ENCODE peak calls at places on chromosomes 5 and 9, in six cellular contexts. One of them, this sample, is unnamed.

GRCh38 chr5:177271113-177271512 is 32.4 kb downstream of the RAB24 start:
- DNase-seq in activated CD8-positive, alpha-beta T cell treated with anti-CD3 and anti-CD28 coated beads for 36 hours: no peak
- DNase-seq in epithelial cell of esophagus: no peak
- DNase-seq in M059J: no peak
- DNase-seq in aorta: no peak
- DNase-seq in AG20443: no peak
- DNase-seq in this sample: no peak

GRCh38 chr5:395156-395920 is 47.6 kb upstream of the EXOC3 start:
- DNase-seq in activated CD8-positive, alpha-beta T cell treated with anti-CD3 and anti-CD28 coated beads for 36 hours: no peak
- DNase-seq in epithelial cell of esophagus: no peak
- DNase-seq in M059J: peak
- DNase-seq in aorta: peak
- DNase-seq in AG20443: peak
- DNase-seq in this sample: no peak

GRCh38 chr9:5042661-5043178 is 57.6 kb downstream of the JAK2 start:
- DNase-seq in activated CD8-positive, alpha-beta T cell treated with anti-CD3 and anti-CD28 coated beads for 36 hours: no peak
- DNase-seq in epithelial cell of esophagus: no peak
- DNase-seq in M059J: no peak
- DNase-seq in aorta: no peak
- DNase-seq in AG20443: peak
- DNase-seq in this sample: no peak

GRCh38 chr5:173123416-173123815 is 20.9 kb upstream of the BNIP1 start:
- DNase-seq in activated CD8-positive, alpha-beta T cell treated with anti-CD3 and anti-CD28 coated beads for 36 hours: no peak
- DNase-seq in epithelial cell of esophagus: peak
- DNase-seq in M059J: peak
- DNase-seq in aorta: no peak
- DNase-seq in AG20443: peak
- DNase-seq in this sample: peak

GRCh38 chr5:135013947-135014570 is 20.0 kb downstream of the PITX1 start:
- DNase-seq in activated CD8-positive, alpha-beta T cell treated with anti-CD3 and anti-CD28 coated beads for 36 hours: no peak
- DNase-seq in epithelial cell of esophagus: no peak
- DNase-seq in M059J: no peak
- DNase-seq in aorta: peak
- DNase-seq in AG20443: no peak
- DNase-seq in this sample: no peak

GRCh38 chr5:14663734-14664269 is 716 bp upstream of the OTULIN start:
- DNase-seq in activated CD8-positive, alpha-beta T cell treated with anti-CD3 and anti-CD28 coated beads for 36 hours: peak
- DNase-seq in epithelial cell of esophagus: no peak
- DNase-seq in M059J: peak
- DNase-seq in aorta: peak
- DNase-seq in AG20443: peak
- DNase-seq in this sample: no peak

GRCh38 chr5:109692011-109692410 is 2.3 kb downstream of the MAN2A1 start:
- DNase-seq in activated CD8-positive, alpha-beta T cell treated with anti-CD3 and anti-CD28 coated beads for 36 hours: peak
- DNase-seq in epithelial cell of esophagus: peak
- DNase-seq in M059J: no peak
- DNase-seq in aorta: no peak
- DNase-seq in AG20443: peak
- DNase-seq in this sample: peak

GRCh38 chr5:84149094-84149493 is 235.6 kb downstream of the EDIL3 start:
- DNase-seq in activated CD8-positive, alpha-beta T cell treated with anti-CD3 and anti-CD28 coated beads for 36 hours: no peak
- DNase-seq in epithelial cell of esophagus: no peak
- DNase-seq in M059J: no peak
- DNase-seq in aorta: no peak
- DNase-seq in AG20443: no peak
- DNase-seq in this sample: peak

GRCh38 chr5:174325441-174325840 is 279.9 kb downstream of the NSG2 start:
- DNase-seq in activated CD8-positive, alpha-beta T cell treated with anti-CD3 and anti-CD28 coated beads for 36 hours: no peak
- DNase-seq in epithelial cell of esophagus: no peak
- DNase-seq in M059J: no peak
- DNase-seq in aorta: no peak
- DNase-seq in AG20443: no peak
- DNase-seq in this sample: no peak

GRCh38 chr5:160352308-160352707 is 18.1 kb downstream of the C1QTNF2 start:
- DNase-seq in activated CD8-positive, alpha-beta T cell treated with anti-CD3 and anti-CD28 coated beads for 36 hours: no peak
- DNase-seq in epithelial cell of esophagus: peak
- DNase-seq in M059J: no peak
- DNase-seq in aorta: no peak
- DNase-seq in AG20443: no peak
- DNase-seq in this sample: no peak

GRCh38 chr9:132411091-132411508 is 1.1 kb downstream of the CFAP77 start:
- DNase-seq in activated CD8-positive, alpha-beta T cell treated with anti-CD3 and anti-CD28 coated beads for 36 hours: peak
- DNase-seq in epithelial cell of esophagus: peak
- DNase-seq in M059J: peak
- DNase-seq in aorta: no peak
- DNase-seq in AG20443: peak
- DNase-seq in this sample: peak